ENCODE peak calls at places on chromosomes 2 and 18, in four cellular contexts. K is CD8-positive, alpha-beta memory T cell; J is IMR-90; G is vagina. S is an unnamed sample.

GRCh38 chr2:224025874-224026273 is 13.2 kb downstream of the SERPINE2 start:
- DNase-seq in K (peak; percentile 52), G (no peak), J (no peak), S (peak; percentile 77)

GRCh38 chr18:72640552-72640951 is 96.4 kb upstream of the CBLN2 start:
- DNase-seq in G (no peak), J (no peak), K (no peak), S (no peak)

GRCh38 chr2:166238176-166238575 is 110.4 kb upstream of the SCN1A start:
- DNase-seq in G (no peak), K (no peak), J (peak; percentile 20), S (no peak)

GRCh38 chr2:170123593-170123992 is 54.4 kb upstream of the MYO3B start:
- DNase-seq in G (no peak), J (peak; percentile 27), K (no peak), S (no peak)

GRCh38 chr2:168671932-168672331 is 130.5 kb upstream of the NOSTRIN start:
- DNase-seq in G (no peak), K (no peak), J (peak; percentile 75), S (no peak)

GRCh38 chr2:161096336-161096735 is 63.9 kb upstream of the TANK start:
- DNase-seq in G (no peak), J (no peak), K (no peak), S (no peak)

GRCh38 chr2:240310645-240311044 is 124.8 kb upstream of the GPC1 start:
- DNase-seq in J (no peak), K (no peak), G (no peak), S (no peak)

GRCh38 chr2:237025090-237025865 is 60.4 kb upstream of the COPS8 start:
- DNase-seq in J (peak; percentile 90), G (no peak), K (no peak), S (peak; percentile 90)

GRCh38 chr2:86027196-86027912 is 78.3 kb downstream of the POLR1A start:
- DNase-seq in J (no peak), G (no peak), K (no peak), S (no peak)

GRCh38 chr2:8822218-8822617 is 15.2 kb downstream of the KIDINS220 start:
- DNase-seq in G (no peak), K (no peak), J (peak; percentile 33), S (no peak)

GRCh38 chr18:79935925-79936324 is 15.5 kb downstream of the SLC66A2 start:
- DNase-seq in J (no peak), G (no peak), K (no peak), S (peak; percentile 26)

GRCh38 chr2:191935247-191935646 is 88.4 kb upstream of the CAVIN2 start:
- DNase-seq in K (no peak), G (no peak), J (no peak), S (no peak)

GRCh38 chr2:170217778-170218251 is 39.9 kb downstream of the MYO3B start:
- DNase-seq in K (no peak), J (peak; percentile 87), G (no peak), S (no peak)

GRCh38 chr2:34475141-34475540 is 876.0 kb upstream of the FAM98A start:
- DNase-seq in J (no peak), K (no peak), G (no peak), S (no peak)

GRCh38 chr2:128261245-128262128 is 57.2 kb downstream of the HS6ST1 start:
- DNase-seq in G (no peak), K (no peak), J (no peak), S (no peak)

DNA sequence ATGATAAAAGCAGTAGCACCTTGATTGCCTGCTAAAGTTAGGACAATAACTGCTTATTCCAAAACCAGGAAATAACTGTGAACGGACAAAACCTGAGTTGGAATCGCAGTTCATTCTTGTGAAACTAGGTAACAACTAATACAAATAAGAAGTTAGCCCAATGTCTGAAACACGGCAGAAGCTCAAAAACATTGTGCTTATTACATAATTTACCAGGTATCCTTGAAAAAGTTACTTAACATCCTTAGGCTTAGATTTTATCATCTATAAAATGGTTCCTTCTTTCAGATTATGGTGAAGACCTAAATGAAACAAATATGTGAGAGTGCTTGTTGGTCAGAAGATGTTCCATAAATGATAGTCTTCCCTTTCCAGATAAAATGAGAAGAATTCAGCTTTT is 32.4 kb downstream of the RTN4 start:
- DNase-seq in G (no peak), J (no peak), K (no peak), S (no peak)
- H3K4me1 ChIP-seq in G (peaks cover 53% of the 10 kb centered on the region), J (peaks cover 26% of the 10 kb centered on the region), K (peaks cover 8% of the 10 kb centered on the region), S (no peaks in the 10 kb centered on the region)

DNA sequence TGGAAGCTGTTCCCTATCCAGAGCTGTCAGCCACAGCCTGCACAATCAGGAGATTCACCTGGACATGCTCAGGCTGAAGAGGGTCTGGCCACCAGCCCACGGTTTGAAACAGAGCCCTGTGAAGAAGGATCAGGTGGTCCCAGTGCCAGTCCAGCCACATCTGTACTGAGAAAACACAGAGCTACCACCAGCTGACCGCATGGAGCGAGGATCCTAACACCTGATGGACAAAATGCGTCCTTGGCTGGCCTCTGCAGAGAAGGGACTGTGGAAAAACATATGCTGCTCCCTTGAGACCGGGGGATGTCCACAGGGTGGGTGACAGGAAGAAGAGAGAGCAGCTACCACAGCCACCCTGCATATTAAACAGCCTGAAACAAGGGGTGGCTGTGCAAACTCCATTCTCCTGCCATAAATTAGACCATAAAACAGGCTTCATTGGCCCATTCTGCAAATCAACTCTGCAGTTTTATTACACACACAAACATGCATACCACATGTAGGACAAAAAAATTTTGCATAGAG is 137.3 kb downstream of the BCL2 start:
- DNase-seq in J (no peak), K (no peak), G (no peak), S (no peak)
- H3K4me1 ChIP-seq in J (no peaks in the 10 kb centered on the region), K (peaks cover 40% of the 10 kb centered on the region), G (peaks cover 81% of the 10 kb centered on the region), S (peaks cover 54% of the 10 kb centered on the region)

GRCh38 chr2:96913398-96914202 is 43.7 kb upstream of the SEMA4C start:
- DNase-seq in G (no peak), J (no peak), K (peak; percentile 64), S (peak; percentile 49)
- H3K4me1 ChIP-seq in G (peaks cover 24% of the 10 kb centered on the region), J (no peaks in the 10 kb centered on the region), K (peaks cover 51% of the 10 kb centered on the region), S (peaks cover 13% of the 10 kb centered on the region)

GRCh38 chr2:171316755-171317337 is 116.9 kb downstream of the METTL8 start:
- DNase-seq in G (no peak), K (no peak), J (no peak), S (no peak)
- H3K4me1 ChIP-seq in G (peaks cover 9% of the 10 kb centered on the region), K (peaks cover 15% of the 10 kb centered on the region), J (peaks cover 8% of the 10 kb centered on the region), S (no peaks in the 10 kb centered on the region)

DNA sequence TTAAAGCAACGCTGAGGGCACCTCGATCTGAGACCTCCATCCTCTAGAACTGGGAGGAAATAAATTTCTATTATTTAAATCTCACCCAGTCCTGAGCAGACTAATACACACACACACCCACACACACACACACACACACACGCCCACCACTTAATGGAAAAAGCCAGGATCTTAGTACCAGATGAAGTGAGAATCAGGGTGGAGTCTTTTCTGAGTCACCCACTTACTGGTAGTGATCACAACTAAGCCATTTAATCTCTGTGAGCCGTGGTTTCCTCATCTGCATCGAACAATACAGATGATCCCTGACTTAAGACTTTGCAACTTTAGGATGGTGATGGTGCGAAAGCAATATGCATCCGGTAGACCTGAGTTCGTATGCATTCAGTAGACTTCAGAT is 18.6 kb downstream of the THNSL2 start:
- DNase-seq in J (no peak), K (no peak), G (no peak), S (no peak)
- H3K4me1 ChIP-seq in J (no peaks in the 10 kb centered on the region), K (no peaks in the 10 kb centered on the region), G (no peaks in the 10 kb centered on the region), S (no peaks in the 10 kb centered on the region)

GRCh38 chr2:98558852-98559530 is 49.3 kb downstream of the COA5 start:
- DNase-seq in G (no peak), K (no peak), J (peak; percentile 7), S (peak; percentile 41)
- H3K4me1 ChIP-seq in G (peaks cover 12% of the 10 kb centered on the region), K (peaks cover 5% of the 10 kb centered on the region), J (peaks cover 14% of the 10 kb centered on the region), S (peaks cover 4% of the 10 kb centered on the region)